ENCODE peak calls at places on chromosomes 11 and 22, in seven cellular contexts. W, V, E, Z, H, F and M are unnamed samples.

GRCh38 chr11:83480811-83481210 is 194.6 kb upstream of the CCDC90B start:
- DNase-seq in W (no peak), V (no peak), E (no peak), Z (no peak), H (no peak), F (no peak), M (no peak)

GRCh38 chr11:12005476-12005875 is 3.0 kb downstream of the DKK3 start:
- DNase-seq in W (no peak), V (no peak), E (no peak), Z (no peak), H (no peak), F (peak), M (no peak)

GRCh38 chr11:134837166-134837886 is 425.3 kb upstream of the B3GAT1 start:
- DNase-seq in W (no peak), V (no peak), E (peak), Z (no peak), H (no peak), F (no peak), M (no peak)

GRCh38 chr11:74909812-74910211 is 39.1 kb downstream of the XRRA1 start:
- DNase-seq in W (no peak), V (no peak), E (no peak), Z (no peak), H (no peak), F (no peak), M (no peak)

GRCh38 chr11:69868003-69868865 is 49.0 kb upstream of the FGF3 start:
- DNase-seq in W (no peak), V (no peak), E (no peak), Z (no peak), H (no peak), F (no peak), M (no peak)

GRCh38 chr11:68550485-68550817 is 89.9 kb downstream of the PPP6R3 start:
- DNase-seq in W (peak), V (no peak), E (no peak), Z (no peak), H (no peak), F (peak), M (no peak)

GRCh38 chr22:28817919-28818859 is 17.8 kb upstream of the XBP1 start:
- DNase-seq in W (peak), V (peak), E (no peak), Z (no peak), H (no peak), F (no peak), M (no peak)

GRCh38 chr22:20503816-20504215 is 3.6 kb upstream of the MED15 start:
- DNase-seq in W (no peak), V (peak), E (no peak), Z (no peak), H (no peak), F (no peak), M (no peak)

GRCh38 chr11:17611049-17611448 is 64.0 kb downstream of the OTOG start:
- DNase-seq in W (no peak), V (no peak), E (no peak), Z (no peak), H (no peak), F (no peak), M (no peak)

GRCh38 chr11:91800208-91800914 is 424.3 kb upstream of the FAT3 start:
- DNase-seq in W (peak), V (no peak), E (no peak), Z (no peak), H (no peak), F (no peak), M (no peak)

GRCh38 chr11:26764825-26765224 is 43.0 kb upstream of the SLC5A12 start:
- DNase-seq in W (no peak), V (peak), E (no peak), Z (no peak), H (no peak), F (no peak), M (no peak)

GRCh38 chr22:25419247-25420113 is 145.0 kb upstream of the GRK3 start:
- DNase-seq in W (no peak), V (no peak), E (no peak), Z (no peak), H (peak), F (peak), M (no peak)

GRCh38 chr11:8631395-8632110 is 37.5 kb upstream of the STK33 start:
- DNase-seq in W (no peak), V (no peak), E (no peak), Z (peak), H (no peak), F (peak), M (no peak)

GRCh38 chr22:20569059-20570058 is 61.9 kb downstream of the MED15 start:
- DNase-seq in W (peak), V (peak), E (no peak), Z (peak), H (peak), F (peak), M (peak)

GRCh38 chr22:33811208-33811607 is 109.1 kb downstream of the LARGE1 start:
- DNase-seq in W (no peak), V (no peak), E (no peak), Z (no peak), H (no peak), F (no peak), M (no peak)

GRCh38 chr22:27840436-27840835 is 38.9 kb upstream of the MN1 start:
- DNase-seq in W (no peak), V (no peak), E (no peak), Z (no peak), H (no peak), F (no peak), M (peak)

GRCh38 chr11:14070866-14071265 is 108.3 kb downstream of the SPON1 start:
- DNase-seq in W (no peak), V (no peak), E (no peak), Z (no peak), H (no peak), F (no peak), M (no peak)

GRCh38 chr11:62472063-62472884 is 53.4 kb downstream of the SCGB1A1 start:
- DNase-seq in W (no peak), V (no peak), E (no peak), Z (peak), H (no peak), F (peak), M (no peak)